ENCODE peak calls at places on chromosomes 11 and 22, in nine cellular contexts. Y is IMR-90, J is heart right ventricle, B is A549, Q is cardiac fibroblast, C is esophagus muscularis mucosa, W is Peyer's patch, O is PC-3, N is PC-9. K is an unnamed sample.

GRCh38 chr11:117818036-117818858 is 6.3 kb downstream of the FXYD2 start:
- DNase-seq in Y (peak), J (no peak), B (no peak), Q (peak), C (no peak), W (no peak), O (peak), N (no peak), K (no peak)

GRCh38 chr22:23849009-23850006 is 8.4 kb upstream of the SLC2A11 start:
- DNase-seq in Y (peak), J (peak), B (peak), Q (peak), C (no peak), W (peak), O (peak), N (peak), K (peak)

GRCh38 chr22:34414467-34415440 is 494.5 kb upstream of the LARGE1 start:
- DNase-seq in Y (no peak), J (no peak), B (peak), Q (peak), C (peak), W (peak), O (peak), N (peak), K (peak)

GRCh38 chr11:119892311-119892808 is 163.4 kb upstream of the NECTIN1 start:
- DNase-seq in Y (no peak), J (peak), B (no peak), Q (no peak), C (no peak), W (no peak), O (no peak), N (no peak), K (no peak)

GRCh38 chr11:106644824-106645223 is 373.5 kb downstream of the GUCY1A2 start:
- DNase-seq in Y (peak), J (no peak), B (no peak), Q (peak), C (no peak), W (no peak), O (peak), N (no peak), K (no peak)

GRCh38 chr11:111665779-111666178 is 63.5 kb downstream of the SIK2 start:
- DNase-seq in Y (peak), J (no peak), B (peak), Q (peak), C (no peak), W (no peak), O (peak), N (no peak), K (peak)

GRCh38 chr22:32533265-32534068 is 58.9 kb downstream of the FBXO7 start:
- DNase-seq in Y (peak), J (no peak), B (no peak), Q (no peak), C (no peak), W (no peak), O (no peak), N (no peak), K (no peak)

GRCh38 chr11:28730336-28730735 is 622.1 kb downstream of the METTL15 start:
- DNase-seq in Y (peak), J (no peak), B (no peak), Q (no peak), C (no peak), W (no peak), O (peak), N (no peak), K (no peak)

GRCh38 chr11:95451682-95452081 is 220.7 kb upstream of the SESN3 start:
- DNase-seq in Y (peak), J (no peak), B (no peak), Q (peak), C (no peak), W (no peak), O (peak), N (no peak), K (no peak)

GRCh38 chr22:46737976-46738641 is at the start of gene CERK:
- DNase-seq in Y (peak), J (peak), B (peak), Q (peak), C (peak), W (peak), O (peak), N (peak), K (peak)

GRCh38 chr11:45530776-45531175 is 134.6 kb downstream of the CHST1 start:
- DNase-seq in Y (no peak), J (no peak), B (no peak), Q (no peak), C (no peak), W (no peak), O (no peak), N (no peak), K (no peak)

GRCh38 chr11:61075891-61076290 is 26.4 kb upstream of the CD5 start:
- DNase-seq in Y (peak), J (peak), B (no peak), Q (peak), C (no peak), W (peak), O (peak), N (peak), K (peak)

GRCh38 chr11:27806122-27806521 is 105.9 kb upstream of the BDNF start:
- DNase-seq in Y (no peak), J (no peak), B (no peak), Q (no peak), C (no peak), W (no peak), O (no peak), N (no peak), K (no peak)

GRCh38 chr11:34773826-34774225 is 142.4 kb downstream of the APIP start:
- DNase-seq in Y (peak), J (no peak), B (no peak), Q (peak), C (no peak), W (no peak), O (peak), N (no peak), K (no peak)

GRCh38 chr11:128662960-128663359 is 30.9 kb upstream of the FLI1 start:
- DNase-seq in Y (no peak), J (no peak), B (no peak), Q (no peak), C (no peak), W (no peak), O (no peak), N (no peak), K (no peak)

GRCh38 chr11:6615046-6615445 is 3.0 kb upstream of the TAF10 start:
- DNase-seq in Y (no peak), J (no peak), B (no peak), Q (no peak), C (no peak), W (peak), O (no peak), N (no peak), K (no peak)

GRCh38 chr11:70389191-70389590 is 9.1 kb upstream of the CTTN start:
- DNase-seq in Y (no peak), J (no peak), B (no peak), Q (no peak), C (no peak), W (no peak), O (no peak), N (no peak), K (no peak)

GRCh38 chr11:101442171-101442570 is 141.6 kb downstream of the TRPC6 start:
- DNase-seq in Y (peak), J (no peak), B (no peak), Q (peak), C (no peak), W (no peak), O (peak), N (no peak), K (no peak)

GRCh38 chr22:22698263-22698750 is 53.9 kb downstream of the GGTLC2 start:
- DNase-seq in Y (no peak), J (no peak), B (no peak), Q (no peak), C (no peak), W (peak), O (no peak), N (no peak), K (no peak)

GRCh38 chr11:78460468-78460867 is 42.8 kb upstream of the GAB2 start:
- DNase-seq in Y (peak), J (no peak), B (no peak), Q (no peak), C (no peak), W (no peak), O (peak), N (no peak), K (no peak)

GRCh38 chr22:26391623-26392022 is 37.4 kb upstream of the ASPHD2 start:
- DNase-seq in Y (no peak), J (no peak), B (no peak), Q (no peak), C (no peak), W (no peak), O (no peak), N (no peak), K (no peak)

GRCh38 chr11:69499216-69499945 is 17.9 kb downstream of the LINC01488 start:
- DNase-seq in Y (no peak), J (no peak), B (no peak), Q (no peak), C (no peak), W (no peak), O (no peak), N (no peak), K (no peak)

GRCh38 chr11:73652856-73653559 is 6.6 kb downstream of the PLEKHB1 start:
- DNase-seq in Y (peak), J (no peak), B (no peak), Q (no peak), C (no peak), W (no peak), O (no peak), N (no peak), K (no peak)

GRCh38 chr22:47022075-47022473 is 259.6 kb downstream of the TBC1D22A start:
- DNase-seq in Y (peak), J (no peak), B (no peak), Q (no peak), C (no peak), W (peak), O (no peak), N (no peak), K (peak)

GRCh38 chr11:130873766-130874165 is 42.5 kb downstream of the SNX19 start:
- DNase-seq in Y (peak), J (no peak), B (no peak), Q (no peak), C (no peak), W (no peak), O (peak), N (no peak), K (no peak)

GRCh38 chr11:64400096-64400495 is 41.1 kb downstream of the RPS6KA4 start:
- DNase-seq in Y (no peak), J (no peak), B (no peak), Q (peak), C (no peak), W (no peak), O (peak), N (peak), K (no peak)

GRCh38 chr11:56910046-56910753 is 78.5 kb upstream of the OR5AK2 start:
- DNase-seq in Y (no peak), J (no peak), B (peak), Q (no peak), C (peak), W (no peak), O (peak), N (no peak), K (no peak)

GRCh38 chr11:63847363-63847762 is 8.5 kb downstream of the MARK2 start:
- DNase-seq in Y (no peak), J (no peak), B (no peak), Q (no peak), C (no peak), W (no peak), O (peak), N (peak), K (peak)

GRCh38 chr11:13602844-13603243 is 65.6 kb upstream of the FAR1 start:
- DNase-seq in Y (no peak), J (no peak), B (no peak), Q (no peak), C (no peak), W (no peak), O (no peak), N (no peak), K (no peak)

GRCh38 chr22:49886346-49887073 is 31.7 kb downstream of the ALG12 start:
- DNase-seq in Y (no peak), J (no peak), B (no peak), Q (no peak), C (no peak), W (no peak), O (no peak), N (no peak), K (no peak)

GRCh38 chr11:121512468-121513465 is 60.0 kb upstream of the SORL1-AS1 start:
- DNase-seq in Y (no peak), J (no peak), B (no peak), Q (no peak), C (no peak), W (no peak), O (no peak), N (no peak), K (no peak)

GRCh38 chr11:88281317-88281712 is 56.2 kb downstream of the CTSC start:
- DNase-seq in Y (no peak), J (no peak), B (no peak), Q (peak), C (no peak), W (no peak), O (peak), N (no peak), K (peak)

GRCh38 chr11:120235024-120235628 is 4.8 kb upstream of the POU2F3 start:
- DNase-seq in Y (peak), J (peak), B (peak), Q (peak), C (no peak), W (peak), O (peak), N (peak), K (peak)

GRCh38 chr11:12864316-12865156 is 144.6 kb upstream of the RASSF10 start:
- DNase-seq in Y (peak), J (no peak), B (no peak), Q (peak), C (no peak), W (no peak), O (peak), N (peak), K (no peak)

GRCh38 chr11:114296190-114296978 is at the start of gene NNMT:
- DNase-seq in Y (peak), J (peak), B (no peak), Q (peak), C (peak), W (peak), O (peak), N (no peak), K (no peak)

GRCh38 chr11:114296979-114297372 is 777 bp downstream of the NNMT start:
- DNase-seq in Y (no peak), J (no peak), B (no peak), Q (no peak), C (no peak), W (no peak), O (no peak), N (no peak), K (no peak)

GRCh38 chr11:114301088-114301487 is 4.9 kb downstream of the NNMT start:
- DNase-seq in Y (no peak), J (no peak), B (no peak), Q (no peak), C (no peak), W (no peak), O (no peak), N (no peak), K (no peak)

GRCh38 chr11:114297806-114298700 is 1.9 kb downstream of the NNMT start:
- DNase-seq in Y (no peak), J (no peak), B (no peak), Q (peak), C (peak), W (no peak), O (no peak), N (no peak), K (no peak)

GRCh38 chr11:114298701-114299090 is 2.5 kb downstream of the NNMT start:
- DNase-seq in Y (no peak), J (no peak), B (no peak), Q (no peak), C (no peak), W (no peak), O (no peak), N (no peak), K (no peak)
- H3K4me3 ChIP-seq in Y (peak), J (no peak), B (peak), Q (peak), C (peak), W (peak), O (no peak), N (no peak), K (no peak)

GRCh38 chr22:45552017-45552411 is 49.3 kb downstream of the FBLN1 start:
- DNase-seq in Y (no peak), J (no peak), B (no peak), Q (no peak), C (no peak), W (no peak), O (no peak), N (no peak), K (no peak)

GRCh38 chr22:45554861-45555260 is 52.2 kb downstream of the FBLN1 start:
- DNase-seq in Y (no peak), J (no peak), B (no peak), Q (no peak), C (no peak), W (no peak), O (no peak), N (no peak), K (no peak)

GRCh38 chr22:45554040-45554406 is 51.3 kb downstream of the FBLN1 start:
- DNase-seq in Y (no peak), J (no peak), B (peak), Q (no peak), C (no peak), W (no peak), O (no peak), N (no peak), K (no peak)

GRCh38 chr22:45552580-45553332 is 50.1 kb downstream of the FBLN1 start:
- DNase-seq in Y (peak), J (peak), B (no peak), Q (peak), C (no peak), W (peak), O (no peak), N (no peak), K (no peak)

DNA sequence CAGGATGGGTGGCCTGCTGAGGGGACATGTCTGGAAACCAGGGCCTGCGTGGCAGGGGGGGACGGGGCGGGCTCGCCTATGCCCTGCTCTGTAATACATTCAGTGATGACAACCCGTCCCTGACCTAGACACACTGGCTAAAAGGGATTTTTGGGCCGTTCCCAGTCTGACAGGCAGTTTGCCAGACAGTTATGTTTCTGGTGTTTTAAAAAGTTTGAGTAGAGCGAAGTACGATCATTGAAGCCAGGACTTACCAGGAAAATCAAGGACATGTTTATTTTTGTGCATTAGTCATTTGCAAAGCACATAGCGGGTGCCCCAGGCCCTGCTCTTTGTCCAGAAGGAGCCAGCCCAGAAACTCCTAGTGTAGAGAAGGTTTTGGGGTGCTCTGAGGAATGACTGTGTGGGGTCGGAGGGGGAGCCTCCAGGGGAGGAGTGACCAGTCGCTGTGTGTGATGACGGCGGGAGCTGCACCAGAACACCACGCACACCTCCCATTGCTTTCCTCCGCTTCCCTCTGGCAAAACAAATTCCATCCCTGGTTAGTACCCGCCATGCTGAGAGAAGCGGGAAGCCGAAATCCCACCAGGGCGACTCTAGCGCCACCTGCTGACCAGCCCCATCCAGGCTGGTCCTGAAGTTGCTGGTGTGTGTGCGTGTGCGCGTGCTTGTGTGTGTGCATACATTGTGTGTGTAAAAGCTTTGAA is 50.8 kb downstream of the FBLN1 start:
- DNase-seq in Y (peak), J (peak), B (peak), Q (peak), C (peak), W (peak), O (peak), N (peak), K (peak)
- TF ChIP-seq CTCF in Y (peak), J (peak), B (peak), Q (peak), C (peak), W (peak), O (peak), N (peak), K (peak)

DNA sequence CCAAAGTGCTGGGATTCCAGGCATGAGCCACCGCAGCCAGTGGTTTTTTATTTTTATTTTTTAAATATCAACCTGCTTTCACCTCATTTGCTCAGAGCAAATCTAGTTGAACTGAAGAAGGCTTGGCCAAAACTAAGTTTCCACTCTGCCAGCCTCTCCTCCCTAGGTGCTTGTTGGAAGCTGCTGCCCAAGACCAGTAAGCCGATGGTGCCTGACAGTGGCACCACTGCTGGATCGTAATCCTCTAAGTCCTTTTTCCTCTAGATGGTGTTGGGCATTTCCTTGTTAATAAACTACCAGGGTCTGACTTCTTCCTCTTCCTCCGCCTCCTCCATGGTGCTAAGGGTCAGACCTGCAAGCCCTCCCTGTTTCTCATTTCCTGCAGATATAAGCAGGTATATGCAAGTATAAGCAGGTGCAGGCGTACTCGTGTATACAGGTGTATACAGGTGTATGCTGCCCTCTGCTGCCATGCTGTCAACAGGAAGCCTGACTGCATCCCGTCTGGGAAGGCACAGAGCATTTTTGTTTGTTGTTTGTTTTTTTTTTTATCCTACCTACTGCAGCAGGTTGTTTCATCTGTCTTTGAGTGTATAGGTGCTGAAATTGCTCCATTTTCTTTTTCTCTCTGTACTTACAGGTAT is 1.6 kb downstream of the NADSYN1 start:
- DNase-seq in Y (no peak), J (no peak), B (no peak), Q (no peak), C (no peak), W (peak), O (peak), N (peak), K (no peak)
- H3K4me3 ChIP-seq in Y (no peak), J (no peak), B (no peak), Q (no peak), C (peak), W (peak), O (peak), N (peak), K (no peak)

GRCh38 chr11:62592989-62593421 is 1.7 kb upstream of the TUT1 start:
- DNase-seq in Y (no peak), J (no peak), B (no peak), Q (no peak), C (no peak), W (no peak), O (no peak), N (no peak), K (no peak)

GRCh38 chr11:62588966-62589637 is 2.2 kb downstream of the TUT1 start:
- DNase-seq in Y (no peak), J (no peak), B (no peak), Q (no peak), C (no peak), W (no peak), O (peak), N (peak), K (peak)

GRCh38 chr11:62593434-62594044 is 2.2 kb upstream of the TUT1 start:
- DNase-seq in Y (peak), J (peak), B (peak), Q (peak), C (no peak), W (peak), O (peak), N (peak), K (peak)

GRCh38 chr11:62592216-62592815 is 993 bp upstream of the TUT1 start:
- DNase-seq in Y (no peak), J (no peak), B (no peak), Q (no peak), C (no peak), W (no peak), O (no peak), N (no peak), K (no peak)

DNA sequence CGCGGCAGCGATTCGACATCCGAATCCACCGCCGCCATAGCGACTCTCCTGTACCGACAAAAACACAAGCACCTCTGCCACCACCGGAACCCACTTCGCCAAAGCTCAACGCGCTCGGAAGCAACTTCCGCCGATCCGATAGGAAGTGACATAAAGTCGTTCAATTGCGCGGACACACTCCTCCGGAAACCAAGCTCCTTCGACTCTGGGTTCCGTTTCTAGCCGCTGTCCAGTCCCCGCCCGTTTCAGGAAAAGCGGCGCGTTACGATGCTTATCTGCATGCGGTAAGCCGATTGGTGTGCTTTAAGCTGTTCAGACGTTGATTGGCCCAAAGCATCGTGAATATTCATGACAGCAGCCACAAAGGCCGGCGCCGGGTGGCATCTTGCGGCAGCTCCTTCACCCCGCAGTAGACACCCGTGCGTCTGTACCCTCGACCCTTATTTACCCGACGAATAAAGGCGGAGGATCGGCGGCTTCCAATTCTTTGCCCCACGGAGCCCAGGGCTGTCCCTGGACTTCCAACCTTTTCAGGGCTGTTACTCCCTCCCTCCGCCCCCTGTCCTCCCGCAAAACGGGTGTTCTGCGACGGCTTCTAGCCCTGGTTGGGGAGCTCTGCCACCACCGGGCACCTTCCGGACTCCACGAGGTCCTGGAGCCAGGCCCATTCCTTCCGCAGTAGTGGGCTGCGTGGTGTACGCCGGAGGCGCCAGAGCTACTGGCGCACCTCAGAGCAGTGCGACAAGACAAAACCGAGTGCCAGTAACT is at the start of gene TUT1:
- DNase-seq in Y (peak), J (peak), B (peak), Q (peak), C (peak), W (peak), O (peak), N (peak), K (peak)
- TF ChIP-seq CTCF in Y (no peak), J (no peak), B (no peak), Q (no peak), C (no peak), W (no peak), O (no peak), N (no peak), K (peak)

K was measured in Caco-2.